ENCODE peak calls at places on chromosome 6, in nine cellular contexts. One of them, this sample, is unnamed.

GRCh38 chr6:89793586-89793985 is 26.0 kb downstream of the MDN1 start:
- DNase-seq in adrenal gland: no peak
- DNase-seq in SW480: no peak
- DNase-seq in amniotic stem cell: no peak
- DNase-seq in activated gamma-delta T cell treated with anti-CD3 and anti-CD28 coated beads, Interleukin-2, amount 50 U/mL, for 16 hours: no peak
- DNase-seq in GF-D8: no peak
- DNase-seq in EL: no peak
- DNase-seq in activated T-cell treated with anti-CD3 and anti-CD28 coated beads for 1 hour: no peak
- DNase-seq in stimulated activated CD8-positive, alpha-beta memory T cell treated with anti-CD3 and anti-CD28 coated beads, Interleukin-4, amount 100 ng/mL, for 24 hours: no peak
- DNase-seq in this sample: no peak

GRCh38 chr6:399785-400517 is 8.4 kb downstream of the IRF4 start:
- DNase-seq in adrenal gland: no peak
- DNase-seq in SW480: peak; percentile 14
- DNase-seq in amniotic stem cell: no peak
- DNase-seq in activated gamma-delta T cell treated with anti-CD3 and anti-CD28 coated beads, Interleukin-2, amount 50 U/mL, for 16 hours: no peak
- DNase-seq in GF-D8: no peak
- DNase-seq in EL: no peak
- DNase-seq in activated T-cell treated with anti-CD3 and anti-CD28 coated beads for 1 hour: no peak
- DNase-seq in stimulated activated CD8-positive, alpha-beta memory T cell treated with anti-CD3 and anti-CD28 coated beads, Interleukin-4, amount 100 ng/mL, for 24 hours: no peak
- DNase-seq in this sample: no peak

GRCh38 chr6:75349262-75349984 is 64.8 kb upstream of the TMEM30A start:
- DNase-seq in adrenal gland: no peak
- DNase-seq in SW480: no peak
- DNase-seq in amniotic stem cell: no peak
- DNase-seq in activated gamma-delta T cell treated with anti-CD3 and anti-CD28 coated beads, Interleukin-2, amount 50 U/mL, for 16 hours: no peak
- DNase-seq in GF-D8: no peak
- DNase-seq in EL: peak; percentile 43
- DNase-seq in activated T-cell treated with anti-CD3 and anti-CD28 coated beads for 1 hour: no peak
- DNase-seq in stimulated activated CD8-positive, alpha-beta memory T cell treated with anti-CD3 and anti-CD28 coated beads, Interleukin-4, amount 100 ng/mL, for 24 hours: no peak
- DNase-seq in this sample: peak; percentile 59

GRCh38 chr6:107658920-107659879 is 164.9 kb downstream of the SCML4 start:
- DNase-seq in adrenal gland: no peak
- DNase-seq in SW480: no peak
- DNase-seq in amniotic stem cell: no peak
- DNase-seq in activated gamma-delta T cell treated with anti-CD3 and anti-CD28 coated beads, Interleukin-2, amount 50 U/mL, for 16 hours: no peak
- DNase-seq in GF-D8: no peak
- DNase-seq in EL: peak; percentile 18
- DNase-seq in activated T-cell treated with anti-CD3 and anti-CD28 coated beads for 1 hour: no peak
- DNase-seq in stimulated activated CD8-positive, alpha-beta memory T cell treated with anti-CD3 and anti-CD28 coated beads, Interleukin-4, amount 100 ng/mL, for 24 hours: no peak
- DNase-seq in this sample: no peak

GRCh38 chr6:156866181-156866862 is 89.1 kb downstream of the ARID1B start:
- DNase-seq in adrenal gland: no peak
- DNase-seq in SW480: no peak
- DNase-seq in amniotic stem cell: no peak
- DNase-seq in activated gamma-delta T cell treated with anti-CD3 and anti-CD28 coated beads, Interleukin-2, amount 50 U/mL, for 16 hours: no peak
- DNase-seq in GF-D8: no peak
- DNase-seq in EL: peak; percentile 64
- DNase-seq in activated T-cell treated with anti-CD3 and anti-CD28 coated beads for 1 hour: no peak
- DNase-seq in stimulated activated CD8-positive, alpha-beta memory T cell treated with anti-CD3 and anti-CD28 coated beads, Interleukin-4, amount 100 ng/mL, for 24 hours: no peak
- DNase-seq in this sample: peak; percentile 49

GRCh38 chr6:74041420-74041819 is 345.4 kb downstream of the CD109 start:
- DNase-seq in adrenal gland: no peak
- DNase-seq in SW480: no peak
- DNase-seq in amniotic stem cell: no peak
- DNase-seq in activated gamma-delta T cell treated with anti-CD3 and anti-CD28 coated beads, Interleukin-2, amount 50 U/mL, for 16 hours: no peak
- DNase-seq in GF-D8: no peak
- DNase-seq in EL: no peak
- DNase-seq in activated T-cell treated with anti-CD3 and anti-CD28 coated beads for 1 hour: no peak
- DNase-seq in stimulated activated CD8-positive, alpha-beta memory T cell treated with anti-CD3 and anti-CD28 coated beads, Interleukin-4, amount 100 ng/mL, for 24 hours: no peak
- DNase-seq in this sample: no peak

GRCh38 chr6:73566954-73567591 is 46.2 kb upstream of the EEF1A1 start:
- DNase-seq in adrenal gland: peak; percentile 69
- DNase-seq in SW480: peak; percentile 84
- DNase-seq in amniotic stem cell: no peak
- DNase-seq in activated gamma-delta T cell treated with anti-CD3 and anti-CD28 coated beads, Interleukin-2, amount 50 U/mL, for 16 hours: no peak
- DNase-seq in GF-D8: peak; percentile 38
- DNase-seq in EL: peak; percentile 72
- DNase-seq in activated T-cell treated with anti-CD3 and anti-CD28 coated beads for 1 hour: no peak
- DNase-seq in stimulated activated CD8-positive, alpha-beta memory T cell treated with anti-CD3 and anti-CD28 coated beads, Interleukin-4, amount 100 ng/mL, for 24 hours: no peak
- DNase-seq in this sample: no peak

GRCh38 chr6:112269165-112269564 is 14.8 kb upstream of the LAMA4 start:
- DNase-seq in adrenal gland: peak; percentile 15
- DNase-seq in SW480: no peak
- DNase-seq in amniotic stem cell: no peak
- DNase-seq in activated gamma-delta T cell treated with anti-CD3 and anti-CD28 coated beads, Interleukin-2, amount 50 U/mL, for 16 hours: no peak
- DNase-seq in GF-D8: no peak
- DNase-seq in EL: peak; percentile 37
- DNase-seq in activated T-cell treated with anti-CD3 and anti-CD28 coated beads for 1 hour: no peak
- DNase-seq in stimulated activated CD8-positive, alpha-beta memory T cell treated with anti-CD3 and anti-CD28 coated beads, Interleukin-4, amount 100 ng/mL, for 24 hours: no peak
- DNase-seq in this sample: no peak

GRCh38 chr6:137473651-137474050 is 20.5 kb downstream of the OLIG3 start:
- DNase-seq in adrenal gland: no peak
- DNase-seq in SW480: no peak
- DNase-seq in amniotic stem cell: no peak
- DNase-seq in activated gamma-delta T cell treated with anti-CD3 and anti-CD28 coated beads, Interleukin-2, amount 50 U/mL, for 16 hours: no peak
- DNase-seq in GF-D8: no peak
- DNase-seq in EL: no peak
- DNase-seq in activated T-cell treated with anti-CD3 and anti-CD28 coated beads for 1 hour: no peak
- DNase-seq in stimulated activated CD8-positive, alpha-beta memory T cell treated with anti-CD3 and anti-CD28 coated beads, Interleukin-4, amount 100 ng/mL, for 24 hours: no peak
- DNase-seq in this sample: no peak

GRCh38 chr6:105592329-105592728 is 189.4 kb upstream of the PREP start:
- DNase-seq in adrenal gland: peak; percentile 47
- DNase-seq in SW480: no peak
- DNase-seq in amniotic stem cell: no peak
- DNase-seq in activated gamma-delta T cell treated with anti-CD3 and anti-CD28 coated beads, Interleukin-2, amount 50 U/mL, for 16 hours: no peak
- DNase-seq in GF-D8: no peak
- DNase-seq in EL: peak; percentile 92
- DNase-seq in activated T-cell treated with anti-CD3 and anti-CD28 coated beads for 1 hour: no peak
- DNase-seq in stimulated activated CD8-positive, alpha-beta memory T cell treated with anti-CD3 and anti-CD28 coated beads, Interleukin-4, amount 100 ng/mL, for 24 hours: no peak
- DNase-seq in this sample: no peak

GRCh38 chr6:89237158-89237557 is 20.0 kb upstream of the GABRR1 start:
- DNase-seq in adrenal gland: no peak
- DNase-seq in SW480: peak; percentile 52
- DNase-seq in amniotic stem cell: no peak
- DNase-seq in activated gamma-delta T cell treated with anti-CD3 and anti-CD28 coated beads, Interleukin-2, amount 50 U/mL, for 16 hours: no peak
- DNase-seq in GF-D8: no peak
- DNase-seq in EL: no peak
- DNase-seq in activated T-cell treated with anti-CD3 and anti-CD28 coated beads for 1 hour: no peak
- DNase-seq in stimulated activated CD8-positive, alpha-beta memory T cell treated with anti-CD3 and anti-CD28 coated beads, Interleukin-4, amount 100 ng/mL, for 24 hours: no peak
- DNase-seq in this sample: no peak

GRCh38 chr6:135209803-135210202 is 28.7 kb downstream of the MYB start:
- DNase-seq in adrenal gland: no peak
- DNase-seq in SW480: no peak
- DNase-seq in amniotic stem cell: no peak
- DNase-seq in activated gamma-delta T cell treated with anti-CD3 and anti-CD28 coated beads, Interleukin-2, amount 50 U/mL, for 16 hours: no peak
- DNase-seq in GF-D8: peak; percentile 81
- DNase-seq in EL: no peak
- DNase-seq in activated T-cell treated with anti-CD3 and anti-CD28 coated beads for 1 hour: no peak
- DNase-seq in stimulated activated CD8-positive, alpha-beta memory T cell treated with anti-CD3 and anti-CD28 coated beads, Interleukin-4, amount 100 ng/mL, for 24 hours: no peak
- DNase-seq in this sample: peak; percentile 25

GRCh38 chr6:26056583-26057350 is 30.5 kb upstream of the HFE start:
- DNase-seq in adrenal gland: peak; percentile 38
- DNase-seq in SW480: no peak
- DNase-seq in amniotic stem cell: no peak
- DNase-seq in activated gamma-delta T cell treated with anti-CD3 and anti-CD28 coated beads, Interleukin-2, amount 50 U/mL, for 16 hours: no peak
- DNase-seq in GF-D8: peak; percentile 30
- DNase-seq in EL: peak; percentile 41
- DNase-seq in activated T-cell treated with anti-CD3 and anti-CD28 coated beads for 1 hour: no peak
- DNase-seq in stimulated activated CD8-positive, alpha-beta memory T cell treated with anti-CD3 and anti-CD28 coated beads, Interleukin-4, amount 100 ng/mL, for 24 hours: no peak
- DNase-seq in this sample: peak; percentile 31